ENCODE peak calls at places on chromosomes 11 and 22, in ten cellular contexts. K is GM12878, X is sigmoid colon, E is endothelial cell of umbilical vein, M is spleen, V is upper lobe of left lung, Z is stomach, N is HCT116, F is GM12892, B is transverse colon. D is an unnamed sample.

GRCh38 chr22:25525376-25525775 is 39.1 kb upstream of the GRK3 start:
- DNase-seq in F (no peak), B (no peak), N (no peak), E (no peak), K (no peak), M (no peak), Z (no peak), X (no peak), V (no peak), D (no peak)

GRCh38 chr22:38490915-38491314 is 15.2 kb downstream of the DDX17 start:
- DNase-seq in E (peak), V (no peak), F (no peak), K (no peak), B (peak), M (peak), Z (peak), N (no peak), X (peak), D (no peak)

GRCh38 chr11:120304526-120304925 is 20.6 kb upstream of the TLCD5 start:
- DNase-seq in V (no peak), B (no peak), Z (no peak), K (no peak), N (peak), X (no peak), F (no peak), E (no peak), M (no peak), D (no peak)

GRCh38 chr11:30487200-30487898 is 98.8 kb downstream of the MPPED2 start:
- DNase-seq in M (peak), F (no peak), V (no peak), X (peak), K (no peak), B (peak), N (no peak), E (no peak), Z (no peak), D (no peak)

GRCh38 chr11:65216830-65217229 is 35.1 kb downstream of the CAPN1 start:
- DNase-seq in F (no peak), N (no peak), M (peak), Z (no peak), B (no peak), E (no peak), X (no peak), V (no peak), K (no peak), D (no peak)

GRCh38 chr11:26993965-26994446 is at the start of gene FIBIN:
- DNase-seq in N (no peak), B (peak), F (no peak), X (peak), K (no peak), M (peak), Z (no peak), E (no peak), V (peak), D (no peak)

GRCh38 chr22:30210235-30210831 is 36.2 kb downstream of the LIF start:
- DNase-seq in F (no peak), B (no peak), X (no peak), Z (peak), E (no peak), M (peak), N (peak), K (no peak), V (peak), D (no peak)

GRCh38 chr22:25193548-25193947 is 6.1 kb upstream of the CRYBB3 start:
- DNase-seq in E (no peak), V (no peak), B (no peak), X (no peak), M (no peak), Z (no peak), N (no peak), K (no peak), F (no peak), D (no peak)

GRCh38 chr22:29815580-29815979 is 22.5 kb downstream of the ASCC2 start:
- DNase-seq in V (no peak), X (no peak), K (no peak), B (no peak), Z (no peak), M (no peak), N (no peak), F (no peak), E (no peak), D (no peak)

GRCh38 chr11:65493367-65494176 is 5.3 kb upstream of the MALAT1 start:
- DNase-seq in E (peak), N (peak), F (no peak), K (no peak), B (peak), Z (peak), M (no peak), X (peak), V (no peak), D (no peak)

GRCh38 chr22:19902245-19902699 is 39.3 kb upstream of the COMT start:
- DNase-seq in K (no peak), F (no peak), N (no peak), Z (no peak), X (no peak), B (no peak), M (no peak), V (no peak), E (no peak), D (no peak)

GRCh38 chr22:49638788-49639187 is 188.9 kb downstream of the BRD1 start:
- DNase-seq in E (peak), V (peak), K (no peak), M (no peak), B (no peak), F (no peak), Z (no peak), N (no peak), X (no peak), D (no peak)

GRCh38 chr11:6002202-6002699 is 4.5 kb downstream of the OR56A4 start:
- DNase-seq in X (no peak), M (no peak), E (no peak), F (no peak), N (no peak), B (no peak), V (no peak), Z (no peak), K (no peak), D (no peak)

GRCh38 chr11:29447821-29448220 is 569.0 kb downstream of the KCNA4 start:
- DNase-seq in E (no peak), F (no peak), V (no peak), N (no peak), Z (no peak), B (no peak), M (no peak), X (no peak), K (no peak), D (no peak)

GRCh38 chr11:69216609-69217008 is 60.9 kb downstream of the SMIM38 start:
- DNase-seq in N (no peak), E (no peak), M (no peak), Z (peak), K (no peak), F (no peak), X (peak), B (no peak), V (no peak), D (no peak)

GRCh38 chr11:18657696-18658095 is 23.6 kb upstream of the SPTY2D1 start:
- DNase-seq in V (no peak), K (no peak), M (no peak), E (no peak), B (no peak), F (no peak), X (peak), N (no peak), Z (no peak), D (no peak)

GRCh38 chr11:22521226-22521625 is 104.4 kb downstream of the FANCF start:
- DNase-seq in X (no peak), F (no peak), K (no peak), M (no peak), V (no peak), Z (no peak), B (no peak), E (no peak), N (peak), D (no peak)

GRCh38 chr11:41989173-41989572 is 529.7 kb upstream of the LRRC4C start:
- DNase-seq in N (no peak), F (no peak), V (no peak), B (no peak), E (no peak), X (no peak), K (no peak), M (no peak), Z (no peak), D (no peak)

GRCh38 chr22:48968201-48968959 is 859.3 kb downstream of the BRD1 start:
- DNase-seq in K (no peak), B (peak), X (no peak), M (peak), V (no peak), F (no peak), Z (peak), N (peak), E (no peak), D (no peak)

GRCh38 chr11:110724358-110724757 is 12.1 kb upstream of the ARHGAP20 start:
- DNase-seq in Z (no peak), K (no peak), X (no peak), N (no peak), M (no peak), E (no peak), V (no peak), F (no peak), B (no peak), D (no peak)

GRCh38 chr22:35995345-35995744 is 33.3 kb downstream of the RBFOX2 start:
- DNase-seq in F (no peak), M (no peak), E (no peak), B (no peak), Z (no peak), X (no peak), V (no peak), K (no peak), N (no peak), D (no peak)

GRCh38 chr11:134801526-134801925 is 389.5 kb upstream of the B3GAT1 start:
- DNase-seq in N (no peak), K (no peak), Z (no peak), V (no peak), X (no peak), E (no peak), B (no peak), M (no peak), F (no peak), D (no peak)

GRCh38 chr11:17498058-17498457 is 21.4 kb upstream of the ABCC8 start:
- DNase-seq in X (no peak), B (peak), F (no peak), N (peak), Z (no peak), K (no peak), M (peak), E (no peak), V (no peak), D (no peak)

GRCh38 chr22:36385491-36386350 is 2.0 kb downstream of the MYH9 start:
- DNase-seq in B (peak), M (peak), Z (peak), E (peak), K (no peak), N (no peak), V (no peak), X (peak), F (no peak), D (no peak)

GRCh38 chr11:123381817-123382554 is 48.1 kb upstream of the GRAMD1B start:
- DNase-seq in X (no peak), Z (no peak), N (no peak), B (no peak), V (no peak), M (no peak), K (peak), E (no peak), F (no peak), D (no peak)

GRCh38 chr11:117189191-117189940 is 9.8 kb upstream of the TAGLN start:
- DNase-seq in E (no peak), M (peak), F (no peak), X (peak), K (peak), Z (peak), N (no peak), B (peak), V (peak), D (no peak)

GRCh38 chr22:35961480-35961902 is 67.1 kb downstream of the RBFOX2 start:
- DNase-seq in E (peak), X (peak), M (no peak), B (no peak), V (no peak), F (no peak), K (no peak), Z (no peak), N (no peak), D (no peak)

GRCh38 chr22:41446057-41446501 is 522 bp downstream of the TOB2 start:
- DNase-seq in E (peak), F (no peak), X (peak), Z (peak), M (peak), B (peak), N (no peak), K (no peak), V (no peak), D (no peak)

GRCh38 chr11:77127674-77127968 is 425 bp upstream of the MYO7A start:
- DNase-seq in F (no peak), B (no peak), Z (no peak), K (no peak), M (no peak), E (no peak), V (no peak), N (no peak), X (no peak), D (no peak)

GRCh38 chr11:65316979-65317786 is 2.5 kb downstream of the CDC42EP2 start:
- DNase-seq in N (peak), K (no peak), F (no peak), Z (peak), V (no peak), B (peak), M (no peak), X (peak), E (peak), D (no peak)

GRCh38 chr11:1563697-1564534 is 8.2 kb downstream of the DUSP8 start:
- DNase-seq in E (no peak), F (peak), K (no peak), M (no peak), N (no peak), V (peak), X (no peak), Z (no peak), B (no peak), D (no peak)

GRCh38 chr22:32788884-32789624 is 12.5 kb upstream of the TIMP3 start:
- DNase-seq in B (no peak), V (peak), E (no peak), N (no peak), M (no peak), X (peak), F (no peak), K (no peak), Z (no peak), D (no peak)

GRCh38 chr11:15053201-15053685 is 20.1 kb upstream of the CALCB start:
- DNase-seq in B (no peak), F (no peak), M (no peak), X (no peak), K (no peak), V (no peak), N (peak), Z (no peak), E (no peak), D (no peak)

GRCh38 chr11:120867024-120867423 is 156.9 kb upstream of the TBCEL start:
- DNase-seq in F (no peak), Z (no peak), X (no peak), N (no peak), E (no peak), M (no peak), B (no peak), K (no peak), V (no peak), D (no peak)

GRCh38 chr11:61058583-61059259 is 43.6 kb upstream of the CD5 start:
- DNase-seq in M (no peak), V (no peak), X (peak), K (no peak), B (no peak), E (no peak), N (no peak), F (no peak), Z (no peak), D (no peak)

GRCh38 chr11:62461740-62462522 is 43.1 kb downstream of the SCGB1A1 start:
- DNase-seq in M (no peak), K (no peak), X (no peak), Z (no peak), F (no peak), E (no peak), B (peak), N (no peak), V (no peak), D (no peak)

GRCh38 chr11:74397531-74398243 is 546 bp downstream of the PGM2L1 start:
- DNase-seq in N (peak), E (peak), F (peak), M (peak), K (no peak), Z (peak), V (peak), B (peak), X (no peak), D (peak)

GRCh38 chr11:74403607-74404006 is 5.4 kb upstream of the PGM2L1 start:
- DNase-seq in E (peak), K (no peak), B (no peak), M (no peak), X (no peak), F (no peak), V (no peak), Z (no peak), N (no peak), D (no peak)

GRCh38 chr11:74398244-74399159 is at the start of gene PGM2L1:
- DNase-seq in B (peak), K (peak), M (peak), V (peak), N (peak), Z (peak), F (peak), E (peak), X (peak), D (peak)
- TF ChIP-seq POLR2A in B (peak), K (peak), M (peak), V (peak), N (peak), Z (peak), F (no peak), E (peak), X (no peak), D (no peak)

DNA sequence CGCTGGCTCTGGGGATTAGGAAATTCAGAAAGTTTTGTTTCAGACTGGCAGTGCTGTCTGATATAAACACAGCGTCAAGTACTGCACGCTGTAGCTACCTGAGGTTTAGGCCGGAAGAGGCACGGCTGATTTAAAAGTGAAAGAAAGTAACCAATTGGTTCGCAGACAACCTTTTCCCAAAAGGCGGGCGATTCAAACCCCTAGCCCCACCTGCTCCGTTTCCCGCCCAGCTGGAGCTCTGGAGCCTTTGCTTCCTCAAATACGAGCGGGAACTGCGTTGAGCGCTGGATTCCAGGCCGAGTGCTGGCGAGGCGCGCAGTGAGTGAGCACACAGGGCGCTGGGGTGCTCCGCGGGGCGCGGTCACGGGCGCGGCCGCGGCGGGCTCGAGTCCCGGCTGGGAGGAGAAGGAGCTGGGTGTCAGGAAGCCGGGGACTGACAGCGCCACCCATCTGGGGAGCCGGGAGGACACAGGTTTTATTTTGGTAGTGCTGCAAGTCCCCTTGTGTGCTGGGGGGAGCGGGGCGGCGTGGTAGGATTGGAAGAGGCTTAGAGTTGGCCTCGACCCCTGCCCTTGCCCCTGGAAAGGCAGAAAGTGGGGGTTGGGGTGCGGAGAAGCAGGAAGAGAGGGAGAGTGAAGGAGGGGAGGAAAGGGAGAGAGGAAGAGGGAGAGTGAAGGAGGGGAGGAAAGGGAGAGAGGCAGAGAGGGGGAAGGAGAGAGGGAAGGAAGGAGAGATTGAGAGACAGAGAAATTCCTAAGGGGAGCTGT is 2.1 kb downstream of the FAM111A start:
- DNase-seq in F (peak), M (peak), E (peak), X (peak), Z (peak), B (peak), V (peak), K (peak), N (peak), D (peak)
- TF ChIP-seq POLR2AphosphoS5 in F (no peak), M (peak), E (peak), X (peak), Z (peak), B (no peak), V (peak), K (no peak), N (peak), D (peak)

DNA sequence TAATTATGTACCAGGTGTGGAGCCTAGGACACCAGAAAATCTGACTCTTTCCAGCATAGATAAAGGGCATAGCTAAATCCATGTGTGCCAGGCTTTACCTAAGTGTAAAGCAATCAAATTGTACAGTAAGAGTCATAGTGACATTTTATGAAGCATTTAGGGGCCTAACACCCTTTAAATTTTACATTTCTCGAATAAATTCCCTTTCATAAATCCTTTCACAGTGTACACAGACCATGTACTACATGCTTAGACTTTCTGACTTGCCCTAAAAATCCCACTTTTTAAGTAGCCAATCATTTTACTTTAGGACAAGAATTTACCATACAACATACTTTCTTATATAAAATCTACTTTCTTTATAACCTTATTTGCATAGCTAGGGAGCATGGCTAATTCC is 727.6 kb upstream of the LUZP2 start:
- DNase-seq in M (no peak), X (no peak), K (no peak), E (no peak), Z (no peak), F (no peak), N (no peak), B (no peak), V (no peak), D (no peak)
- TF ChIP-seq POLR2A in M (no peak), X (no peak), K (no peak), E (no peak), Z (no peak), F (no peak), N (no peak), B (no peak), V (no peak), D (no peak)

GRCh38 chr11:130431337-130431773 is 2.9 kb upstream of the ADAMTS8 start:
- DNase-seq in M (peak), V (no peak), X (peak), N (peak), Z (peak), K (no peak), B (peak), E (peak), F (no peak), D (no peak)
- TF ChIP-seq POLR2AphosphoS5 in M (no peak), V (no peak), X (no peak), N (no peak), Z (no peak), K (no peak), B (no peak), E (no peak), F (no peak), D (no peak)

GRCh38 chr22:18023509-18024275 is 669 bp downstream of the MICAL3 start:
- DNase-seq in B (peak), E (peak), K (no peak), Z (peak), F (peak), M (peak), X (peak), V (peak), N (peak), D (peak)

GRCh38 chr22:18022851-18023250 is 1.5 kb downstream of the MICAL3 start:
- DNase-seq in M (peak), K (no peak), N (no peak), E (no peak), Z (no peak), B (peak), V (no peak), X (no peak), F (no peak), D (no peak)

GRCh38 chr22:18024956-18025720 is 777 bp upstream of the MICAL3 start:
- DNase-seq in M (peak), Z (no peak), F (no peak), B (no peak), V (no peak), E (no peak), K (no peak), X (no peak), N (no peak), D (no peak)

GRCh38 chr22:18021431-18021830 is 2.9 kb downstream of the MICAL3 start:
- DNase-seq in E (no peak), K (no peak), Z (no peak), X (no peak), N (no peak), B (no peak), M (peak), V (no peak), F (no peak), D (no peak)

GRCh38 chr22:18024276-18024939 is at the start of gene MICAL3:
- DNase-seq in B (peak), K (no peak), V (peak), F (peak), E (peak), X (peak), Z (peak), M (peak), N (peak), D (peak)
- TF ChIP-seq POLR2A in B (no peak), K (no peak), V (no peak), F (no peak), E (no peak), X (no peak), Z (no peak), M (no peak), N (no peak), D (no peak)

D was measured in GM12891.